ENCODE peak calls at places on chromosome 13, in four cellular contexts. O is mesendoderm; L is HTR-8/SVneo; P is stimulated activated naive CD8-positive, alpha-beta T cell treated with anti-CD3 and anti-CD28 coated beads, Interleukin-15, Interleukin-2, amounts not matched to agents 100 U/mL and 50 U/mL, for 24 hours. Z is an unnamed sample.

GRCh38 chr13:74301200-74302063 is 167.2 kb upstream of the KLF12 start:
- DNase-seq in L (no peak), P (no peak), O (peak), Z (no peak)

GRCh38 chr13:86946734-86947133 is 724.4 kb upstream of the SLITRK5 start:
- DNase-seq in O (peak), L (no peak), P (no peak), Z (no peak)

GRCh38 chr13:19978830-19979437 is 20.4 kb downstream of the ZMYM2 start:
- DNase-seq in O (no peak), P (no peak), L (no peak), Z (no peak)

GRCh38 chr13:98892821-98893220 is 85.0 kb downstream of the DOCK9 start:
- DNase-seq in P (no peak), L (no peak), O (no peak), Z (peak)

GRCh38 chr13:59677966-59678814 is 485.5 kb downstream of the DIAPH3 start:
- DNase-seq in O (peak), P (no peak), L (peak), Z (no peak)

GRCh38 chr13:22235285-22235949 is 564.5 kb downstream of the FGF9 start:
- DNase-seq in O (peak), L (no peak), P (peak), Z (no peak)

GRCh38 chr13:41587490-41587889 is 130.1 kb downstream of the RGCC start:
- DNase-seq in L (no peak), P (peak), O (peak), Z (no peak)

GRCh38 chr13:112256716-112257497 is 119.2 kb upstream of the SPACA7 start:
- DNase-seq in P (no peak), O (no peak), L (no peak), Z (no peak)

GRCh38 chr13:27481766-27482165 is 31.4 kb upstream of the MTIF3 start:
- DNase-seq in O (peak), L (peak), P (peak), Z (no peak)

GRCh38 chr13:111634410-111634809 is 314.0 kb downstream of the TEX29 start:
- DNase-seq in O (no peak), P (no peak), L (no peak), Z (no peak)

GRCh38 chr13:67318398-67318797 is 88.3 kb upstream of the PCDH9 start:
- DNase-seq in O (no peak), P (no peak), L (no peak), Z (no peak)

GRCh38 chr13:101465877-101466276 is 13.4 kb downstream of the ITGBL1 start:
- DNase-seq in O (no peak), L (no peak), P (no peak), Z (no peak)

GRCh38 chr13:78160793-78161192 is 242.2 kb upstream of the EDNRB start:
- DNase-seq in P (no peak), O (no peak), L (peak), Z (no peak)

GRCh38 chr13:28582225-28582891 is 76.6 kb upstream of the POMP start:
- DNase-seq in O (peak), L (no peak), P (peak), Z (no peak)

GRCh38 chr13:113046883-113047244 is 58.7 kb upstream of the F7 start:
- DNase-seq in P (no peak), O (no peak), L (no peak), Z (no peak)

GRCh38 chr13:94947392-94947791 is 235.0 kb upstream of the SOX21 start:
- DNase-seq in L (no peak), P (no peak), O (no peak), Z (no peak)

GRCh38 chr13:44620057-44620456 is 43.9 kb upstream of the TSC22D1 start:
- DNase-seq in L (peak), P (no peak), O (no peak), Z (no peak)

GRCh38 chr13:79451500-79451962 is 29.4 kb upstream of the NDFIP2 start:
- DNase-seq in O (peak), P (peak), L (peak), Z (no peak)

GRCh38 chr13:101640797-101641400 is 188.4 kb downstream of the ITGBL1 start:
- DNase-seq in L (peak), O (no peak), P (no peak), Z (no peak)

GRCh38 chr13:97471721-97472120 is 37.8 kb downstream of the RAP2A start:
- DNase-seq in O (no peak), L (no peak), P (no peak), Z (no peak)

Z was measured in NCI-H1436 treated with DMSO at 0.1 percent for 48 hours.